ENCODE peak calls at places on chromosome 16, in ten cellular contexts. P is upper lobe of right lung; Y is type B pancreatic cell; H is progenitor cell of endocrine pancreas; T is AG10803; W is CD4-positive, alpha-beta T cell; R is cardiac muscle cell; F is GM13977; L is A549; J is GM23338. Z is an unnamed sample.

GRCh38 chr16:63735456-63735855 is 1386.4 kb downstream of the CDH11 start:
- DNase-seq in P (no peak), Y (no peak), H (no peak), T (no peak), W (no peak), R (no peak), F (no peak), L (no peak), J (no peak), Z (no peak)

GRCh38 chr16:78098087-78098486 is 1.4 kb upstream of the WWOX start:
- DNase-seq in P (no peak), Y (no peak), H (no peak), T (no peak), W (no peak), R (no peak), F (peak), L (no peak), J (no peak), Z (no peak)

GRCh38 chr16:8474576-8474975 is 115.7 kb downstream of the TMEM114 start:
- DNase-seq in P (no peak), Y (no peak), H (peak), T (no peak), W (no peak), R (no peak), F (no peak), L (no peak), J (no peak), Z (peak)

GRCh38 chr16:29974291-29975133 is 844 bp downstream of the TAOK2 start:
- DNase-seq in P (peak), Y (no peak), H (no peak), T (no peak), W (no peak), R (peak), F (no peak), L (peak), J (peak), Z (no peak)

GRCh38 chr16:77696149-77696548 is 26.2 kb upstream of the NUDT7 start:
- DNase-seq in P (no peak), Y (no peak), H (no peak), T (no peak), W (no peak), R (peak), F (no peak), L (no peak), J (no peak), Z (no peak)

GRCh38 chr16:46889942-46890300 is 5.8 kb downstream of the GPT2 start:
- DNase-seq in P (no peak), Y (no peak), H (no peak), T (no peak), W (no peak), R (no peak), F (no peak), L (no peak), J (no peak), Z (no peak)

GRCh38 chr16:64626771-64627170 is 495.1 kb downstream of the CDH11 start:
- DNase-seq in P (no peak), Y (no peak), H (no peak), T (peak), W (no peak), R (no peak), F (no peak), L (no peak), J (no peak), Z (no peak)

GRCh38 chr16:30142672-30143346 is 19.8 kb upstream of the MAPK3 start:
- DNase-seq in P (no peak), Y (no peak), H (no peak), T (no peak), W (peak), R (no peak), F (no peak), L (no peak), J (peak), Z (no peak)

GRCh38 chr16:27439273-27440018 is 37.5 kb downstream of the IL21R start:
- DNase-seq in P (peak), Y (no peak), H (no peak), T (no peak), W (no peak), R (no peak), F (no peak), L (no peak), J (no peak), Z (no peak)

GRCh38 chr16:65658339-65659275 is 536.7 kb upstream of the CDH11 start:
- DNase-seq in P (peak), Y (no peak), H (no peak), T (peak), W (no peak), R (no peak), F (no peak), L (no peak), J (peak), Z (no peak)

GRCh38 chr16:12187939-12188673 is 211.6 kb downstream of the SNX29 start:
- DNase-seq in P (no peak), Y (no peak), H (no peak), T (peak), W (no peak), R (no peak), F (no peak), L (no peak), J (no peak), Z (no peak)

GRCh38 chr16:80122155-80122554 is 418.6 kb upstream of the DYNLRB2 start:
- DNase-seq in P (no peak), Y (no peak), H (no peak), T (peak), W (no peak), R (peak), F (no peak), L (no peak), J (no peak), Z (peak)

GRCh38 chr16:9647981-9648701 is 534.1 kb downstream of the GRIN2A start:
- DNase-seq in P (no peak), Y (no peak), H (no peak), T (peak), W (no peak), R (peak), F (peak), L (peak), J (peak), Z (no peak)

GRCh38 chr16:17565605-17566004 is 94.8 kb upstream of the XYLT1 start:
- DNase-seq in P (no peak), Y (no peak), H (no peak), T (no peak), W (no peak), R (no peak), F (no peak), L (no peak), J (no peak), Z (no peak)

GRCh38 chr16:63890072-63890471 is 1231.8 kb downstream of the CDH11 start:
- DNase-seq in P (no peak), Y (no peak), H (no peak), T (peak), W (no peak), R (no peak), F (no peak), L (no peak), J (no peak), Z (no peak)

GRCh38 chr16:17776888-17777287 is 306.1 kb upstream of the XYLT1 start:
- DNase-seq in P (no peak), Y (no peak), H (no peak), T (no peak), W (no peak), R (no peak), F (no peak), L (no peak), J (no peak), Z (no peak)

GRCh38 chr16:57998992-57999365 is 1.5 kb downstream of the ZNF319 start:
- DNase-seq in P (peak), Y (no peak), H (no peak), T (no peak), W (no peak), R (no peak), F (no peak), L (no peak), J (no peak), Z (no peak)

GRCh38 chr16:79336437-79337229 is 263.9 kb downstream of the MAF start:
- DNase-seq in P (no peak), Y (no peak), H (no peak), T (no peak), W (no peak), R (no peak), F (no peak), L (no peak), J (no peak), Z (no peak)

GRCh38 chr16:87254734-87255133 is 62.5 kb downstream of the C16orf95 start:
- DNase-seq in P (peak), Y (no peak), H (no peak), T (no peak), W (no peak), R (no peak), F (no peak), L (no peak), J (no peak), Z (no peak)

GRCh38 chr16:22631264-22631663 is 120.6 kb downstream of the NPIPB5 start:
- DNase-seq in P (no peak), Y (no peak), H (no peak), T (no peak), W (no peak), R (no peak), F (no peak), L (no peak), J (no peak), Z (no peak)

GRCh38 chr16:29745853-29746345 is at the start of gene C16orf54:
- DNase-seq in P (peak), Y (no peak), H (no peak), T (no peak), W (peak), R (no peak), F (peak), L (no peak), J (peak), Z (peak)

GRCh38 chr16:337437-337836 is 15.1 kb downstream of the AXIN1 start:
- DNase-seq in P (no peak), Y (no peak), H (no peak), T (no peak), W (no peak), R (no peak), F (no peak), L (no peak), J (no peak), Z (no peak)

GRCh38 chr16:67260426-67261063 is 11.8 kb downstream of the SLC9A5 start:
- DNase-seq in P (no peak), Y (no peak), H (no peak), T (peak), W (no peak), R (peak), F (peak), L (no peak), J (peak), Z (peak)

GRCh38 chr16:70526403-70526802 is 2.8 kb downstream of the SF3B3 start:
- DNase-seq in P (no peak), Y (no peak), H (no peak), T (no peak), W (no peak), R (no peak), F (no peak), L (no peak), J (no peak), Z (no peak)

GRCh38 chr16:89270666-89271345 is 53.3 kb downstream of the ZNF778 start:
- DNase-seq in P (no peak), Y (no peak), H (no peak), T (no peak), W (no peak), R (no peak), F (no peak), L (no peak), J (no peak), Z (no peak)

GRCh38 chr16:75483222-75483621 is 12.0 kb downstream of the CHST6 start:
- DNase-seq in P (peak), Y (no peak), H (no peak), T (no peak), W (no peak), R (no peak), F (no peak), L (no peak), J (no peak), Z (no peak)

GRCh38 chr16:66486199-66486772 is 59.2 kb downstream of the BEAN1 start:
- DNase-seq in P (no peak), Y (peak), H (no peak), T (no peak), W (no peak), R (no peak), F (no peak), L (no peak), J (no peak), Z (no peak)

GRCh38 chr16:68286153-68287074 is 22.1 kb downstream of the SLC7A6 start:
- DNase-seq in P (no peak), Y (no peak), H (no peak), T (no peak), W (peak), R (no peak), F (peak), L (no peak), J (no peak), Z (no peak)

GRCh38 chr16:71499775-71500364 is 10.7 kb upstream of the ZNF19 start:
- DNase-seq in P (no peak), Y (no peak), H (peak), T (peak), W (peak), R (peak), F (peak), L (peak), J (peak), Z (no peak)

GRCh38 chr16:53529529-53529928 is 26.5 kb upstream of the AKTIP start:
- DNase-seq in P (no peak), Y (no peak), H (no peak), T (no peak), W (no peak), R (no peak), F (no peak), L (no peak), J (no peak), Z (no peak)

GRCh38 chr16:20740007-20740883 is 1.4 kb downstream of the THUMPD1 start:
- DNase-seq in P (no peak), Y (no peak), H (no peak), T (peak), W (no peak), R (no peak), F (peak), L (peak), J (peak), Z (no peak)

GRCh38 chr16:20743591-20743990 is 2.0 kb upstream of the THUMPD1 start:
- DNase-seq in P (no peak), Y (no peak), H (no peak), T (no peak), W (no peak), R (no peak), F (no peak), L (no peak), J (no peak), Z (no peak)

GRCh38 chr16:20740901-20741491 is 622 bp downstream of the THUMPD1 start:
- DNase-seq in P (peak), Y (peak), H (peak), T (peak), W (peak), R (peak), F (peak), L (peak), J (peak), Z (peak)

GRCh38 chr16:20744922-20745440 is 3.4 kb upstream of the THUMPD1 start:
- DNase-seq in P (no peak), Y (no peak), H (no peak), T (no peak), W (no peak), R (no peak), F (no peak), L (no peak), J (no peak), Z (no peak)

DNA sequence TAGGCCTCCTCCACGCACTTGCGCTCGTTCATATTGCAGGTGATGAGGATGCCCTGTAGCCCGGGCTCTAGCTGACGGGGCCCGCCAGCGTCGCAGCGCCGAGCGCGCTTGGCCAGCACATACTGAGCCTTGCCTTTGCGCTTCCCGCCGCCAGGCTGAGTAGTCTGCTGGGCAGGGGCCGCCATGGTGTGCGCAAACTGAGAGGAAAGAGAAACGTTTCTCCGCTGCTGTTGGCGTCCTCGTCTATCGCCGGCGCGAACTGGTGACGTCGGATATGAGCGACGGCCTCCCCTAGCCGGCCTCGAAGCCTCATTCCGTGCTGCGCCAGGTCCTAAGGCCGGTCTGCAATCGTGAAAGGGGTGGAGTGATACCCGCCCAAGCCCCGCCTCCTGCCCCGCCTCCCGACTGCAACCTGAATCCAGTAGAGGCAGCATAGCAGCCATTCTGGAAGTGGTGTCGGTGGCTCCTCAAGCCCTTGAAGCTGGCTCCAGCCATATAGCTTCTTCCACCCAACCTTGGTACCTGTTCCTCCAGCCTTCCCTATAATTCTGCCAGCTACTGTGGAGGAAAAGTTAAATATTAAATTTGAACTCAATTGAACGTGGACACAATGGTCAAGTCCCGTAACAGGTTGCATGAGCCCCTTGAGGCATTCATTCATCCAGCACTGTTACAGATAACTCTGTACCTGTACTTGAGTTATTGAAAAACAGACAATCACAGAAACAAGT is at the start of gene THUMPD1:
- DNase-seq in P (peak), Y (peak), H (peak), T (peak), W (peak), R (peak), F (peak), L (peak), J (peak), Z (peak)
- TF ChIP-seq CTCF in P (peak), Y (no peak), H (peak), T (peak), W (no peak), R (no peak), F (no peak), L (no peak), J (no peak), Z (no peak)

DNA sequence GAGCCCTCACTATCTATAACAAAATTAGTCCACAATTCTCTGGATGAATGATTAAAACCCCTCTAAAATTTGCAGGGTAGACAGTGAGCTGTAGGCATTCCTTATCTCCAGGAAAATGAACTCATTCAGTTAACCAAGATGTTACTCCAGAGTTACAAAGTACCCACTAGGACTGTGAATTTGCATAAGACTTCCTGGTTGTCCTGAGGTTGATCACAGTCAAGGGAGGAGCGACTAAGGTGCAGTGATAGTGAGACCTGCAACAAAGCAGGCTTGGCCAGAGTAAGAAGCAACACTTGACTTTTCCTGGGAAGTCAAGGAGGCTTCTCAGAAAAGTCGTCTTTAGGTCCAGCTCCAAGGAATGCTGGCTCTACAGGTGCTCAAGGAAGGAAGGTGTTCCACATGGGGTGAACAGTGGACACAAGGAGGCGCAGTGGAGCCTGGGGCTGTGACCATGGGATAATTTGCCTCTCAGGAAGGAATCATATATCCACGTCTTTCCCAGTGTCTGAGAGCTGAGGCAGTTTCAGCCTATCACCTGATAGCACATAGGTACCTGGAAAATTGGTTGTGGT is 821.0 kb upstream of the EEF2KMT start:
- DNase-seq in P (no peak), Y (no peak), H (no peak), T (no peak), W (no peak), R (no peak), F (no peak), L (no peak), J (peak), Z (no peak)
- TF ChIP-seq CTCF in P (no peak), Y (no peak), H (peak), T (no peak), W (no peak), R (no peak), F (no peak), L (no peak), J (peak), Z (no peak)

DNA sequence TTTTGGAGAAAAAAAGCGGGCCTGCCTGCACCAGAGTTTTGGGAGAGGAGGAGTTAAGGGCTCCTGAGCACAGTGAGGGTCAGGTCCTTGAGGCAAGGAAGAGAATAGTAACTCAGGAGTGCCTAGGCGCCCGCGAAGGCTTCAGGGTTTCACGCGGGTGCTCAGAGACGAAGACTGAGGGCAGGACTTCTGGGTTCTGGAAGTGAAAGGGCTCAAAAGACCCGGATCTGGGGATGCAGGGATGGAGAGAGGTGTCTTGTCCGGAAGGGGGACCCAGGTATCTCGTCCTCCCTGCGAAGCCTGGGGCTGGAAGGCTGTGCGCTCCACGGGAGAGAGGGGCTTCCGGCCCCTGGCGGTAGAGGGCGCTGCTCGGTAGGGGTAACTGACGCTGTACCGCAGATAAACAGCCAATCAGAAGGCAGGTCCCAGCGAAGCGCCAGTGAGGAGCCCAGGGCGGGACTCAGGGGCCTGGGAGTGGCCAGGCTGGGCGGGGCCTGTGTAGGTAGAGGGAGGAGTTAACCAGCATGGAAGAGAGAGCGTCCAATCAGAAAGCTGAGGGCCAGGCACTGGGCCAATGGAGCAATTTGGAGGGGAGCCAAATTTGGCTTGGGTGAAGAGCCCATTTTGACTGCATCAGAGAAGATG is 729 bp downstream of the TGFB1I1 start:
- DNase-seq in P (peak), Y (no peak), H (no peak), T (peak), W (no peak), R (peak), F (peak), L (peak), J (peak), Z (peak)
- TF ChIP-seq CTCF in P (peak), Y (peak), H (peak), T (peak), W (no peak), R (peak), F (peak), L (peak), J (peak), Z (peak)

GRCh38 chr16:56201030-56201429 is 9.7 kb downstream of the GNAO1 start:
- DNase-seq in P (no peak), Y (no peak), H (no peak), T (no peak), W (no peak), R (no peak), F (no peak), L (no peak), J (no peak), Z (no peak)

GRCh38 chr16:56202036-56202435 is 10.7 kb downstream of the GNAO1 start:
- DNase-seq in P (no peak), Y (no peak), H (no peak), T (peak), W (peak), R (no peak), F (no peak), L (no peak), J (no peak), Z (no peak)

GRCh38 chr16:56204836-56205235 is 13.5 kb downstream of the GNAO1 start:
- DNase-seq in P (no peak), Y (no peak), H (no peak), T (peak), W (no peak), R (no peak), F (no peak), L (no peak), J (no peak), Z (no peak)

GRCh38 chr16:56199164-56199563 is 7.9 kb downstream of the GNAO1 start:
- DNase-seq in P (no peak), Y (no peak), H (no peak), T (no peak), W (no peak), R (no peak), F (peak), L (no peak), J (no peak), Z (no peak)

DNA sequence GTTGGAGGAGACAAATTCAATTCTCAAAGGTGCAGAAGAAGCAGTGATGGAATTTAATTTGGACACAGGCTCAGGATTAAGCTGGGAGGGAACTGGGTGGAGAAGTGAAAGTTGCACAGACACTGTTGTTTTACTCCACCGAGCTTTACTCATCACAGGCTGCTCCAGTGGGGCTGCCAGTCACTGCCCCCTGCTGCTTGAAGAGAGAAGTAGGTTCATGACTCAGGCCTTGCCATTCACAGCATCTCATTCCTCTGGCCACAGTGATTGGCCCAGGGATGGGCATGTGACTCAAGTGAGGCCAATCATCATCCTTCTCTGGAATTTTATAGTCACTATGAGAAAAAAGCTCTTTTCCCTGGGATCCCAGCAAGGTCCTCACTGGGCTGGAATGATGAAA is 11.8 kb downstream of the GNAO1 start:
- DNase-seq in P (no peak), Y (no peak), H (no peak), T (no peak), W (peak), R (no peak), F (peak), L (peak), J (peak), Z (no peak)
- TF ChIP-seq CTCF in P (peak), Y (peak), H (peak), T (no peak), W (peak), R (peak), F (peak), L (no peak), J (peak), Z (peak)

Z was measured in upper lobe of left lung.